ENCODE peak calls at places on chromosomes 16 and 17, in seven cellular contexts. F, L, K, H, W, U and V are unnamed samples.

GRCh38 chr17:7217113-7217987 is 2.3 kb downstream of the DLG4 start:
- DNase-seq in L (no peak), W (peak; percentile 88), U (no peak), F (no peak), K (peak; percentile 79), H (peak; percentile 71), V (peak; percentile 68)

GRCh38 chr16:29825145-29826044 is 5.1 kb downstream of the MVP start:
- DNase-seq in U (no peak), W (peak; percentile 89), H (peak; percentile 90), K (peak; percentile 52), F (no peak), L (peak; percentile 70), V (peak; percentile 74)

GRCh38 chr16:81483064-81483969 is 38.7 kb downstream of the CMIP start:
- DNase-seq in H (peak; percentile 67), W (peak; percentile 22), K (no peak), F (no peak), U (no peak), L (no peak), V (no peak)

GRCh38 chr17:4554441-4554996 is 665 bp downstream of the MYBBP1A start:
- DNase-seq in L (no peak), H (no peak), U (no peak), K (no peak), W (no peak), F (no peak), V (no peak)

GRCh38 chr17:56699186-56699895 is 105.8 kb downstream of the NOG start:
- DNase-seq in K (peak; percentile 11), L (peak; percentile 32), H (peak; percentile 99), U (peak; percentile 83), F (peak; percentile 68), W (peak; percentile 99), V (peak; percentile 20)

GRCh38 chr17:38815576-38816193 is 9.4 kb downstream of the CWC25 start:
- DNase-seq in K (no peak), U (no peak), W (peak; percentile 86), F (no peak), L (no peak), H (peak; percentile 59), V (no peak)

GRCh38 chr16:77863250-77863649 is 74.9 kb downstream of the VAT1L start:
- DNase-seq in H (no peak), U (no peak), L (peak; percentile 92), W (no peak), F (no peak), K (peak; percentile 49), V (no peak)

GRCh38 chr16:79402356-79402755 is 198.2 kb downstream of the MAF start:
- DNase-seq in H (no peak), K (no peak), U (no peak), F (no peak), L (peak; percentile 89), W (no peak), V (no peak)

GRCh38 chr16:1761751-1762150 is 9.6 kb downstream of the NME3 start:
- DNase-seq in L (no peak), H (no peak), K (no peak), F (no peak), W (no peak), U (no peak), V (no peak)

DNA sequence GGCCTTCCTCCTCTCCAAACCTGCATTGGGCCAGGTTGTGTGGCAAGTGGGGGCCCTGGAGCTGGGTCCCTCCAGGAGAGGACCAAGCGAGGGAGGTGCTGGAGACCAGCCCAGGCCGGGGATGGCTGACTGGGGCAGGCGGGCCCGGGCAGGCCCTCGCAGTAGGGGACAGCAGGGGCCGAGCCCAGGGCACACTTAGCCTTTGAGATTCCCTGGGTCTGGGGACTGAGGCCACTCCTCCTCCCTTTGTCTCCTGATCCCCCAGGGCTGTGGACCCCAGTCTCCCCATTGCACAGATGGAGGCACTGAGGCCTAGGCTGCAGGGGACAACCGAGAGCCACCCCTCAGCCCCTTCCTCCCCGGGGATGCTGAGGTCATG is 5.2 kb downstream of the FOXJ1 start:
- DNase-seq in H (no peak), F (no peak), K (no peak), W (no peak), L (no peak), U (no peak), V (no peak)
- H3K27me3 ChIP-seq in H (peaks cover 88% of the 10 kb centered on the region), F (peaks cover 18% of the 10 kb centered on the region), K (peaks cover 96% of the 10 kb centered on the region), W (peaks cover 51% of the 10 kb centered on the region), L (peaks cover 27% of the 10 kb centered on the region), U (peaks cover 60% of the 10 kb centered on the region), V (peaks cover 34% of the 10 kb centered on the region)

GRCh38 chr17:17070931-17071330 is 28.7 kb downstream of the MPRIP start:
- DNase-seq in H (no peak), F (no peak), W (no peak), L (peak; percentile 68), U (no peak), K (no peak), V (no peak)

GRCh38 chr17:17073627-17074521 is 31.6 kb downstream of the MPRIP start:
- DNase-seq in H (peak; percentile 15), L (no peak), W (peak; percentile 75), F (no peak), U (no peak), K (no peak), V (peak; percentile 25)

GRCh38 chr17:17071531-17072360 is 29.5 kb downstream of the MPRIP start:
- DNase-seq in L (no peak), U (no peak), W (no peak), K (no peak), F (no peak), H (no peak), V (peak; percentile 12)

GRCh38 chr17:17073006-17073626 is 30.9 kb downstream of the MPRIP start:
- DNase-seq in F (no peak), H (no peak), K (no peak), U (no peak), W (no peak), L (no peak), V (no peak)

GRCh38 chr17:17072546-17072945 is 30.3 kb downstream of the MPRIP start:
- DNase-seq in F (no peak), K (no peak), L (no peak), H (no peak), U (no peak), W (no peak), V (peak; percentile 10)
- H3K4me1 ChIP-seq in F (no peaks in the 10 kb centered on the region), K (peaks cover 73% of the 10 kb centered on the region), L (peaks cover 4% of the 10 kb centered on the region), H (peaks cover 28% of the 10 kb centered on the region), U (peaks cover 18% of the 10 kb centered on the region), W (peaks cover 51% of the 10 kb centered on the region), V (no peaks in the 10 kb centered on the region)

GRCh38 chr17:36928450-36929125 is 8.7 kb upstream of the LHX1 start:
- DNase-seq in F (no peak), L (no peak), K (no peak), U (no peak), H (no peak), W (no peak), V (no peak)
- H3K27me3 ChIP-seq in F (peaks cover 35% of the 10 kb centered on the region), L (peaks cover 66% of the 10 kb centered on the region), K (peaks cover 92% of the 10 kb centered on the region), U (peaks cover 100% of the 10 kb centered on the region), H (peaks cover 84% of the 10 kb centered on the region), W (peaks cover 75% of the 10 kb centered on the region), V (peaks cover 25% of the 10 kb centered on the region)

GRCh38 chr17:57947369-57947768 is 7.8 kb downstream of the CUEDC1 start:
- DNase-seq in U (no peak), K (no peak), W (no peak), L (no peak), H (no peak), F (no peak), V (no peak)
- H3K4me1 ChIP-seq in U (peaks cover 50% of the 10 kb centered on the region), K (peaks cover 93% of the 10 kb centered on the region), W (peaks cover 84% of the 10 kb centered on the region), L (peaks cover 6% of the 10 kb centered on the region), H (peaks cover 25% of the 10 kb centered on the region), F (peaks cover 21% of the 10 kb centered on the region), V (peaks cover 33% of the 10 kb centered on the region)

GRCh38 chr17:28468781-28469180 is 4.7 kb upstream of the SLC13A2 start:
- DNase-seq in L (no peak), W (no peak), H (no peak), K (no peak), F (no peak), U (no peak), V (no peak)

GRCh38 chr17:28470266-28471126 is 2.9 kb upstream of the SLC13A2 start:
- DNase-seq in F (no peak), W (no peak), H (no peak), L (peak; percentile 55), U (no peak), K (no peak), V (no peak)

GRCh38 chr17:28471127-28471453 is 2.4 kb upstream of the SLC13A2 start:
- DNase-seq in W (peak; percentile 22), U (no peak), H (no peak), K (no peak), F (no peak), L (no peak), V (no peak)

GRCh38 chr17:28467456-28468025 is 5.9 kb upstream of the SLC13A2 start:
- DNase-seq in W (peak; percentile 79), K (no peak), H (peak; percentile 33), U (no peak), F (no peak), L (no peak), V (no peak)

GRCh38 chr17:28469376-28469775 is 4.1 kb upstream of the SLC13A2 start:
- DNase-seq in F (no peak), K (no peak), L (no peak), H (no peak), W (no peak), U (no peak), V (no peak)
- H3K27me3 ChIP-seq in F (no peaks in the 10 kb centered on the region), K (peaks cover 23% of the 10 kb centered on the region), L (no peaks in the 10 kb centered on the region), H (peaks cover 60% of the 10 kb centered on the region), W (peaks cover 45% of the 10 kb centered on the region), U (peaks cover 6% of the 10 kb centered on the region), V (no peaks in the 10 kb centered on the region)

DNA sequence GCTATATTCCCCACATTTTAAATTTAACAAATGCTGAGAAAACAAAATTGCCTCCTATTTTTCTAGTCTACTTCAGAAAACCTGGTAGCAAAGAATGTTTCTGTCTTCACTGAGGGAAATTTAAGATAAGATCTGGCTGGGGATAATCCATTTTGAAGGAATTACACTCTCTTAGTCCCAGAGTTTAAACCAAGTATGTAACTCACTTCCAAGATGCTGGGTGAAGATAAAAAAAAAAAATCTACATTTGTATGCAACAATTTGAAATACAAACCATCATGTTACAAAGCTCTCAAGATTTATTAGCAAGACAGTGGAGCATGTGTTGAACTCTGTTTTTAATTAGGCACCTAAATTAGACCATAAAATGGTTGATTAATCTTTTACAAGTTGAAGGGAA is 5.7 kb downstream of the HS3ST3B1 start:
- DNase-seq in U (no peak), L (no peak), H (no peak), K (no peak), F (no peak), W (peak; percentile 26), V (no peak)
- H3K4me1 ChIP-seq in U (peaks cover 9% of the 10 kb centered on the region), L (peaks cover 9% of the 10 kb centered on the region), H (peaks cover 14% of the 10 kb centered on the region), K (peaks cover 49% of the 10 kb centered on the region), F (peaks cover 17% of the 10 kb centered on the region), W (peaks cover 54% of the 10 kb centered on the region), V (no peaks in the 10 kb centered on the region)

DNA sequence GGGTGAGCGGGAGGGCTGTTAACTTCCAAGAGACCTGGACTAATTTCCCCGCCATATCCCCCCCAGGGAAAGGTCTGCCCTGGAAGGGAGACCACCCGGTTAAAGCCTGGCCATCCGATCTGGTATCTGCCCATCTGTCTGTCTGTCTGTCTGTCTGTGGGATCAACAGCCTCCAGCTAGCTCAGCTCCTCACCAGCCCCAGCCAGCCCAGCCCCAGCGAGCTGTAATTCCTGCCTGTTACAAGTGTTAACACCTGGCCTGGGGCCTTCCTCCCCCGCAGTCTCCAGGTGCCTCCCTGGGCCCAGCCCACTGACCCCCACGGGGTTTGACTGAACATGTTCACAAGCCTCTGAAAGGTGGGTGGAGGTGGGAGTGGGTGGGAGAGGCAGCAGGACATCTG is 4.0 kb downstream of the WNT3 start:
- DNase-seq in H (no peak), L (no peak), W (no peak), U (no peak), K (no peak), F (no peak), V (no peak)
- H3K27me3 ChIP-seq in H (peaks cover 59% of the 10 kb centered on the region), L (peaks cover 28% of the 10 kb centered on the region), W (peaks cover 24% of the 10 kb centered on the region), U (peaks cover 89% of the 10 kb centered on the region), K (peaks cover 76% of the 10 kb centered on the region), F (peaks cover 18% of the 10 kb centered on the region), V (no peaks in the 10 kb centered on the region)